ENCODE peak calls at places on chromosome 13, in four cellular contexts. U is ascending aorta, V is fibroblast of mammary gland, I is colonic mucosa. O is an unnamed sample.

GRCh38 chr13:57633950-57634828 is 2.6 kb downstream of the PCDH17 start:
- DNase-seq in I (no peak), U (no peak), V (no peak), O (no peak)

GRCh38 chr13:83907196-83907989 is 25.1 kb upstream of the SLITRK1 start:
- DNase-seq in I (no peak), U (no peak), V (no peak), O (no peak)

GRCh38 chr13:39159971-39160370 is 121.7 kb downstream of the NHLRC3 start:
- DNase-seq in I (no peak), U (no peak), V (no peak), O (no peak)

GRCh38 chr13:85590231-85590931 is 208.8 kb downstream of the SLITRK6 start:
- DNase-seq in U (no peak), I (no peak), V (no peak), O (peak)

GRCh38 chr13:46071590-46072249 is 19.2 kb upstream of the ZC3H13 start:
- DNase-seq in V (no peak), I (no peak), U (no peak), O (no peak)

GRCh38 chr13:19085258-19085657 is 96.4 kb downstream of the TUBA3C start:
- DNase-seq in U (no peak), I (no peak), V (no peak), O (no peak)

GRCh38 chr13:36133950-36134349 is 2.8 kb upstream of the DCLK1 start:
- DNase-seq in I (no peak), U (no peak), V (no peak), O (no peak)

GRCh38 chr13:22238269-22238668 is 567.4 kb downstream of the FGF9 start:
- DNase-seq in V (no peak), I (no peak), U (no peak), O (no peak)

GRCh38 chr13:54241719-54242118 is 1213.1 kb downstream of the OLFM4 start:
- DNase-seq in V (no peak), I (no peak), U (no peak), O (peak)

GRCh38 chr13:76854894-76855293 is 31.3 kb downstream of the KCTD12 start:
- DNase-seq in U (no peak), V (no peak), I (no peak), O (peak)

GRCh38 chr13:48661112-48661511 is 7.4 kb downstream of the CYSLTR2 start:
- DNase-seq in I (no peak), U (no peak), V (no peak), O (no peak)

GRCh38 chr13:77168232-77168631 is 141.3 kb upstream of the FBXL3 start:
- DNase-seq in U (no peak), I (peak), V (no peak), O (no peak)

GRCh38 chr13:51727634-51728274 is 76.2 kb downstream of the DHRS12 start:
- DNase-seq in I (no peak), V (no peak), U (no peak), O (no peak)

GRCh38 chr13:80888421-80888820 is 547.5 kb upstream of the SPRY2 start:
- DNase-seq in I (no peak), V (no peak), U (no peak), O (peak)

GRCh38 chr13:72545030-72545719 is 182.3 kb downstream of the MZT1 start:
- DNase-seq in U (no peak), V (no peak), I (no peak), O (no peak)

GRCh38 chr13:35957174-35957867 is 173.9 kb downstream of the DCLK1 start:
- DNase-seq in V (peak), U (no peak), I (no peak), O (no peak)

GRCh38 chr13:71864981-71865857 is 1.8 kb downstream of the DACH1 start:
- DNase-seq in V (no peak), U (no peak), I (peak), O (no peak)

GRCh38 chr13:49240017-49240416 is 7.7 kb upstream of the CDADC1 start:
- DNase-seq in V (peak), U (no peak), I (no peak), O (peak)

GRCh38 chr13:48505597-48506091 is 27.2 kb downstream of the RCBTB2 start:
- DNase-seq in U (peak), V (no peak), I (no peak), O (no peak)

GRCh38 chr13:71874490-71874889 is 7.5 kb upstream of the DACH1 start:
- DNase-seq in V (no peak), I (peak), U (no peak), O (no peak)

GRCh38 chr13:27971236-27971645 is 2.1 kb upstream of the CDX2 start:
- DNase-seq in U (no peak), I (peak), V (no peak), O (no peak)

GRCh38 chr13:81987159-81987558 is 1646.2 kb upstream of the SPRY2 start:
- DNase-seq in I (no peak), V (no peak), U (no peak), O (peak)

GRCh38 chr13:20997301-20998061 is 63.9 kb downstream of the LATS2 start:
- DNase-seq in U (no peak), I (no peak), V (peak), O (no peak)

GRCh38 chr13:91647361-91647970 is 249.0 kb downstream of the GPC5 start:
- DNase-seq in U (no peak), V (no peak), I (peak), O (peak)
- TF ChIP-seq CTCF in U (peak), V (peak), I (peak), O (peak)

DNA sequence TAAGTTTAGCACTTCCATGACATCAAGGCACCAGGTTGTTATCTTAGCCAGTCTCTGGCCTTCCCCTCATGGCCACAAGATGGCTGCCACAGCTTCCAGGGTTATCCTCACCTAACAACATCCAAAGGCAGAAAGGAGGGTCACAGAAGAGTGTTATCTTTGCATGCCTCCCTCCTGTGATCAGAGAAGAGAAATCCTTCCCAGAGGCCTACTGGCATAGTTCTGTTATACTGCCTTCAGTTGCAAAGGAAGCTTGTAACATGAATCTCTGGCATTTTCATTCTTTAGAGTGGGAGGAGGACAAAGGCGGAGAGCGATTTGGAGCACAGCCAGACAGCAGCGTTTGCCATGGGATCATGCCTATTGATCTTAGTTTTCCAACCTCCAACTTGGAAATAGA is 135.6 kb downstream of the DNAJC15 start:
- DNase-seq in U (no peak), I (no peak), V (peak), O (peak)
- TF ChIP-seq CTCF in U (no peak), I (no peak), V (peak), O (no peak)

GRCh38 chr13:99028890-99029289 is 51.0 kb upstream of the DOCK9 start:
- DNase-seq in I (peak), U (no peak), V (no peak), O (no peak)
- TF ChIP-seq CTCF in I (peak), U (no peak), V (peak), O (no peak)

DNA sequence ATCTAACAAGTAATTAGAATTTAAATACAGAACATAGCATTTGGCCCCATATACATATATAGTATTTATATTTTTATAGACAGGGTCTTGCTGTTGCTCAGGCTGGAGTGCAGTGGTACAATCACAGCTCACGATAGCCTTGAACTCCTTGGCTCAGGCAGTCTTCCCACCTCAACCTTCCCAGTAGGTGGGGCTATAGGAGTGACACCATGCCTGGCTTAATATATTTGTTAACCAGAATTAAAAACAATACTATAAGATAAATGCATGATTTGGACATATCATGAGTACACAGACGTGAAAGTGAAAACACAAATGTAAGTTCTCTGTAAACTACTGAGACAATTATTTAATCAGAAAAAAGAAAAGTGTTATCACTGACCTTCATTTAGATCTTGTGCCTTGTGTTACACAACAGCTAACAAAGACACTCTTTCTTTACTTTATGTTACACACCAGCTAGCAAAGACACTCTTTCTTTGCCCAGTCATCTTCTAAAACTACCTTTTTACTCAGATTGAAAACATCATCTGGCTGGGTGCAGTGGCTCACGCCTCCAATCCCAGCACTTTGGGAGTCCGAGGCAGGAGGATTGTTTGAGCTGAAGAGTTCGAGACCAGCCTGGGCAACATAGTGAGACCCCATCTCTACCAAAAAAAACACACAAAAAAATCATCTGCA is 22.6 kb downstream of the CARS2 start:
- DNase-seq in V (peak), I (no peak), U (no peak), O (peak)
- TF ChIP-seq CTCF in V (peak), I (peak), U (no peak), O (peak)

GRCh38 chr13:110809871-110810486 is 96.5 kb downstream of the ING1 start:
- DNase-seq in V (no peak), U (no peak), I (no peak), O (no peak)

GRCh38 chr13:110812869-110813645 is 99.6 kb downstream of the ING1 start:
- DNase-seq in I (no peak), V (no peak), U (no peak), O (no peak)

GRCh38 chr13:110811008-110811720 is 97.7 kb downstream of the ING1 start:
- DNase-seq in U (no peak), V (no peak), I (no peak), O (no peak)

GRCh38 chr13:110811751-110812110 is 98.2 kb downstream of the ING1 start:
- DNase-seq in V (no peak), I (no peak), U (no peak), O (no peak)

GRCh38 chr13:110812111-110812868 is 98.8 kb downstream of the ING1 start:
- DNase-seq in U (no peak), V (peak), I (no peak), O (no peak)
- TF ChIP-seq CTCF in U (no peak), V (peak), I (no peak), O (no peak)

GRCh38 chr13:110813646-110814624 is 100.4 kb downstream of the ING1 start:
- DNase-seq in U (no peak), I (no peak), V (peak), O (no peak)
- TF ChIP-seq CTCF in U (no peak), I (no peak), V (no peak), O (no peak)

GRCh38 chr13:23377603-23378002 is 55.9 kb downstream of the SACS start:
- DNase-seq in I (no peak), V (no peak), U (no peak), O (no peak)

GRCh38 chr13:23380534-23380933 is 53.0 kb downstream of the SACS start:
- DNase-seq in I (no peak), V (peak), U (no peak), O (no peak)

GRCh38 chr13:23378009-23378632 is 55.4 kb downstream of the SACS start:
- DNase-seq in I (peak), V (peak), U (peak), O (peak)

GRCh38 chr13:23372264-23372905 is 61.1 kb downstream of the SACS start:
- DNase-seq in U (no peak), V (peak), I (no peak), O (no peak)

GRCh38 chr13:23375007-23375971 is 58.2 kb downstream of the SACS start:
- DNase-seq in V (peak), U (peak), I (peak), O (peak)
- TF ChIP-seq CTCF in V (no peak), U (peak), I (no peak), O (no peak)

DNA sequence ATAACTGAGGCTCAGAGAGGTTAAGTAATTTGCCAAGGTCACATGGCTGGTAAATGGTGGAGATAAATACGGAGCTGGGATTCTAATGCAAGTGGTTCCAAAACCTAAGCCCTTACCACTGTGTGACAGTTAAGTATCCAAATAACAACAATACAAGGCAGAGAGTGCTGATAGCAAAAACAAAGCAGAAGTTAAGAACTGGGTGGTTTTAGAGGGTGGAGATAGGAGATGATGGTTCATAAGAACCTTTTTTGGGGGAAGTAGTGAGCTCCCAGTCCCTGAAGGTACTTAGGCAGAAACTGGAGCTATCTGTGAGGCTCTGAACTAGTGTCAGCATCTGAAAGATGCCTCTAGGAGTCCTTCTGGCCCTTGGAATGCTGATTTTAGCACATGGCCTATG is 56.2 kb upstream of the UBE2L5 start:
- DNase-seq in U (no peak), V (no peak), I (no peak), O (no peak)
- TF ChIP-seq CTCF in U (no peak), V (no peak), I (no peak), O (no peak)